ENCODE peak calls at places on chromosomes 13 and 19, in four cellular contexts. One of them, this sample, is unnamed.

GRCh38 chr13:75569576-75569975 is 20.0 kb downstream of the UCHL3 start:
- DNase-seq in HepG2: no peak
- DNase-seq in GM12878: no peak
- DNase-seq in K562: no peak
- DNase-seq in this sample: no peak

GRCh38 chr13:74575729-74576125 is 441.5 kb upstream of the KLF12 start:
- DNase-seq in GM12878: no peak
- DNase-seq in HepG2: no peak
- DNase-seq in K562: peak
- DNase-seq in this sample: peak

GRCh38 chr19:2027361-2027760 is 11.8 kb upstream of the BTBD2 start:
- DNase-seq in HepG2: no peak
- DNase-seq in K562: no peak
- DNase-seq in GM12878: no peak
- DNase-seq in this sample: no peak

GRCh38 chr13:30805603-30806011 is 70.3 kb downstream of the ALOX5AP start:
- DNase-seq in GM12878: no peak
- DNase-seq in HepG2: peak
- DNase-seq in K562: no peak
- DNase-seq in this sample: no peak

GRCh38 chr19:1122972-1123363 is 19.2 kb downstream of the GPX4 start:
- DNase-seq in K562: peak
- DNase-seq in GM12878: no peak
- DNase-seq in HepG2: peak
- DNase-seq in this sample: peak

GRCh38 chr19:11063434-11063833 is 25.8 kb upstream of the LDLR start:
- DNase-seq in GM12878: no peak
- DNase-seq in HepG2: no peak
- DNase-seq in K562: no peak
- DNase-seq in this sample: no peak

GRCh38 chr19:4704317-4704673 is 19.3 kb downstream of the DPP9 start:
- DNase-seq in GM12878: no peak
- DNase-seq in HepG2: no peak
- DNase-seq in K562: no peak
- DNase-seq in this sample: no peak

GRCh38 chr19:17406039-17406886 is 833 bp upstream of the BST2 start:
- DNase-seq in HepG2: no peak
- DNase-seq in GM12878: no peak
- DNase-seq in K562: peak
- DNase-seq in this sample: no peak

GRCh38 chr13:106104281-106104901 is 431.1 kb downstream of the EFNB2 start:
- DNase-seq in GM12878: no peak
- DNase-seq in K562: no peak
- DNase-seq in HepG2: no peak
- DNase-seq in this sample: no peak

GRCh38 chr19:35045667-35046300 is 4.3 kb downstream of the HPN start:
- DNase-seq in K562: peak
- DNase-seq in HepG2: no peak
- DNase-seq in GM12878: peak
- DNase-seq in this sample: peak

GRCh38 chr19:13808856-13809255 is 13.6 kb downstream of the ZSWIM4 start:
- DNase-seq in HepG2: no peak
- DNase-seq in K562: no peak
- DNase-seq in GM12878: no peak
- DNase-seq in this sample: no peak

GRCh38 chr13:60463787-60464186 is 66.8 kb downstream of the TDRD3 start:
- DNase-seq in GM12878: no peak
- DNase-seq in K562: no peak
- DNase-seq in HepG2: no peak
- DNase-seq in this sample: no peak

GRCh38 chr13:105846923-105847322 is 688.5 kb downstream of the EFNB2 start:
- DNase-seq in K562: no peak
- DNase-seq in HepG2: no peak
- DNase-seq in GM12878: no peak
- DNase-seq in this sample: no peak

GRCh38 chr13:92806215-92806614 is 420.4 kb upstream of the GPC6 start:
- DNase-seq in K562: no peak
- DNase-seq in GM12878: no peak
- DNase-seq in HepG2: no peak
- DNase-seq in this sample: no peak

GRCh38 chr19:46720516-46721239 is 3.8 kb upstream of the PRKD2 start:
- DNase-seq in HepG2: no peak
- DNase-seq in GM12878: no peak
- DNase-seq in K562: no peak
- DNase-seq in this sample: no peak

GRCh38 chr13:67299072-67299635 is 69.0 kb upstream of the PCDH9 start:
- DNase-seq in HepG2: no peak
- DNase-seq in K562: no peak
- DNase-seq in GM12878: no peak
- DNase-seq in this sample: no peak

GRCh38 chr19:16849168-16849567 is 20.0 kb downstream of the SIN3B start:
- DNase-seq in GM12878: no peak
- DNase-seq in HepG2: no peak
- DNase-seq in K562: no peak
- DNase-seq in this sample: no peak

GRCh38 chr13:73230714-73231113 is 171.9 kb downstream of the KLF5 start:
- DNase-seq in K562: no peak
- DNase-seq in HepG2: no peak
- DNase-seq in GM12878: no peak
- DNase-seq in this sample: no peak

GRCh38 chr13:30113531-30113930 is 193.8 kb downstream of the KATNAL1 start:
- DNase-seq in HepG2: no peak
- DNase-seq in GM12878: no peak
- DNase-seq in K562: no peak
- DNase-seq in this sample: no peak

GRCh38 chr13:24668955-24669354 is 11.3 kb upstream of the ATP12A start:
- DNase-seq in GM12878: no peak
- DNase-seq in K562: no peak
- DNase-seq in HepG2: no peak
- DNase-seq in this sample: no peak

GRCh38 chr19:4877753-4878490 is 10.5 kb upstream of the PLIN3 start:
- DNase-seq in GM12878: no peak
- DNase-seq in HepG2: no peak
- DNase-seq in K562: peak
- DNase-seq in this sample: no peak

GRCh38 chr13:35690546-35690945 is 214.1 kb upstream of the MAB21L1 start:
- DNase-seq in GM12878: no peak
- DNase-seq in K562: no peak
- DNase-seq in HepG2: no peak
- DNase-seq in this sample: no peak

GRCh38 chr19:51742736-51743288 is 8.9 kb downstream of the FPR1 start:
- DNase-seq in GM12878: no peak
- DNase-seq in HepG2: no peak
- DNase-seq in K562: no peak
- DNase-seq in this sample: no peak

GRCh38 chr13:108915634-108916497 is 286.5 kb downstream of the MYO16 start:
- DNase-seq in HepG2: peak
- DNase-seq in GM12878: peak
- DNase-seq in K562: peak
- DNase-seq in this sample: peak

GRCh38 chr13:25046985-25047660 is 48.8 kb upstream of the PABPC3 start:
- DNase-seq in GM12878: no peak
- DNase-seq in HepG2: no peak
- DNase-seq in K562: no peak
- DNase-seq in this sample: peak

GRCh38 chr13:36850790-36851438 is 31.9 kb downstream of the RFXAP start:
- DNase-seq in K562: no peak
- DNase-seq in GM12878: no peak
- DNase-seq in HepG2: peak
- DNase-seq in this sample: peak

GRCh38 chr13:114099191-114099590 is 33.2 kb downstream of the RASA3 start:
- DNase-seq in K562: peak
- DNase-seq in HepG2: peak
- DNase-seq in GM12878: no peak
- DNase-seq in this sample: peak

GRCh38 chr13:114119196-114119595 is 13.2 kb downstream of the RASA3 start:
- DNase-seq in HepG2: peak
- DNase-seq in GM12878: no peak
- DNase-seq in K562: no peak
- DNase-seq in this sample: peak

GRCh38 chr19:9796113-9796773 is 22.6 kb downstream of the FBXL12 start:
- DNase-seq in HepG2: peak
- DNase-seq in K562: peak
- DNase-seq in GM12878: peak
- DNase-seq in this sample: peak

GRCh38 chr19:38304866-38305429 is 897 bp downstream of the C19orf33 start:
- DNase-seq in GM12878: no peak
- DNase-seq in K562: peak
- DNase-seq in HepG2: peak
- DNase-seq in this sample: peak

GRCh38 chr13:34294483-34295129 is 476.7 kb downstream of the RFC3 start:
- DNase-seq in GM12878: no peak
- DNase-seq in HepG2: no peak
- DNase-seq in K562: no peak
- DNase-seq in this sample: no peak

GRCh38 chr19:40284501-40285352 is at the start of gene AKT2:
- DNase-seq in GM12878: peak
- DNase-seq in K562: peak
- DNase-seq in HepG2: no peak
- DNase-seq in this sample: peak
- TF ChIP-seq TCF7 in GM12878: no peak
- TF ChIP-seq TCF7 in K562: no peak
- TF ChIP-seq TCF7 in HepG2: no peak
- TF ChIP-seq TCF7 in this sample: no peak

DNA sequence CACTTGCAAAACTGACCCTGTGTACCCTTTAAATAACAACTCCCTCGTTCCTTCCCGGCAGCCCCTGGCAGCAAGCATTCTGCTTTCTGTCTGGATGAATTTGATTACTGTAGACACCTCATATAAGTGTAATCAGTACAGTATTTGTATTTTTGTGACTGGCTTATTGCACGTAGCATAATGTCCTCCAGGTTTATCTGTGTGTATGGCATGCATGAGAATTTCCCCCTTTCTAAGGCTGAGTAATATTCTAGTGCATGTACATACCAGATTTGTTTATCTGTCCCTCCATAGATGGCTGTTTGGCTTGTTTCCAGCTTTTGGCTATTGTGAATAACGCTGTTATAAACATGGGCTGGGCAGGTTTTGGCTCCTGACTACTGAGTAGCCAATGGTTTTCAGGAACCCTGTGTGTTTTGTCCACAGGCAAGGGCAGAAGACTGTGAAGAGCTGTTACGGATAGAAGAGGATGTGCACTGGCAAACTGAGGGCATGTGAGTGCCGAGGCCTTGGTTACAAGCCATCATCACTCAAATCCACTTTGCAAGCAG is 98.0 kb downstream of the ESD start:
- DNase-seq in GM12878: no peak
- DNase-seq in HepG2: no peak
- DNase-seq in K562: no peak
- DNase-seq in this sample: no peak
- TF ChIP-seq TCF7 in GM12878: no peak
- TF ChIP-seq TCF7 in HepG2: no peak
- TF ChIP-seq TCF7 in K562: no peak
- TF ChIP-seq TCF7 in this sample: no peak

GRCh38 chr13:98854448-98854847 is 102.0 kb upstream of the SLC15A1 start:
- DNase-seq in GM12878: no peak
- DNase-seq in K562: no peak
- DNase-seq in HepG2: no peak
- DNase-seq in this sample: no peak
- TF ChIP-seq TCF7 in GM12878: no peak
- TF ChIP-seq TCF7 in K562: no peak
- TF ChIP-seq TCF7 in HepG2: no peak
- TF ChIP-seq TCF7 in this sample: no peak

GRCh38 chr19:49739933-49740332 is 23.2 kb downstream of the TSKS start:
- DNase-seq in HepG2: no peak
- DNase-seq in K562: no peak
- DNase-seq in GM12878: no peak
- DNase-seq in this sample: no peak

GRCh38 chr19:49739098-49739497 is 24.0 kb downstream of the TSKS start:
- DNase-seq in HepG2: no peak
- DNase-seq in K562: no peak
- DNase-seq in GM12878: no peak
- DNase-seq in this sample: no peak

GRCh38 chr19:49738242-49738641 is 24.9 kb downstream of the TSKS start:
- DNase-seq in GM12878: no peak
- DNase-seq in HepG2: no peak
- DNase-seq in K562: no peak
- DNase-seq in this sample: no peak

GRCh38 chr19:49744946-49745381 is 18.1 kb downstream of the TSKS start:
- DNase-seq in HepG2: no peak
- DNase-seq in GM12878: no peak
- DNase-seq in K562: no peak
- DNase-seq in this sample: peak

DNA sequence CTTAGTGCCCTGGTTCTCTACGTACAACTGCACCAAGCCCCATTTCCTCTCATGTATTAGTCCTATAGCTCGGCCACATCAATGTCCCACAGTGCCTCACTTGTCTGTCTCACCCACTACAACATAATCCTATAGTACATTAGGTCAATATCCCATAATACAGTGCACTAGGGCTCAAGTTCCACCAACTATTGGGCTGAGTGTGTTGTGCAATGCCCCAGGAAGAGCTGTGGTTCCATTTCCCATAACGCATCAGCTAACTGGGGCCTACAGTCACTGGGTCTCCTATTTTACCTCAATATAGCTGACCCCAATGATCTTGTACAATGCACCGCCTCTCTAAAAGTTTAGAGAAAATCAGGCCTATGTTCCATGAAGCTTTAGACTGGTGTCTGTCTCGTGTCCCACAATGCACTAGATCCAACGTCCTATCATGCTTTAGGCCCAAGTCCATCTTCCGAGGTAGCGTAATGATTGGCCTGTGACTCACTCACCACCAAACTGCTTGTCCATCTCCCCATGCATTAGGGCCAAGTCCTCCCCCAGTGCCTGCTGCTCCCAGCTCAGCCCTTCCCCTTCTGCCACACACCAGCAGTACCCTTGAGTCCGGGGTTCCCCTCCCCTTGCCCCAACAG is 21.8 kb downstream of the TSKS start:
- DNase-seq in HepG2: peak
- DNase-seq in K562: peak
- DNase-seq in GM12878: no peak
- DNase-seq in this sample: no peak
- TF ChIP-seq TCF7 in HepG2: no peak
- TF ChIP-seq TCF7 in K562: no peak
- TF ChIP-seq TCF7 in GM12878: no peak
- TF ChIP-seq TCF7 in this sample: no peak

DNA sequence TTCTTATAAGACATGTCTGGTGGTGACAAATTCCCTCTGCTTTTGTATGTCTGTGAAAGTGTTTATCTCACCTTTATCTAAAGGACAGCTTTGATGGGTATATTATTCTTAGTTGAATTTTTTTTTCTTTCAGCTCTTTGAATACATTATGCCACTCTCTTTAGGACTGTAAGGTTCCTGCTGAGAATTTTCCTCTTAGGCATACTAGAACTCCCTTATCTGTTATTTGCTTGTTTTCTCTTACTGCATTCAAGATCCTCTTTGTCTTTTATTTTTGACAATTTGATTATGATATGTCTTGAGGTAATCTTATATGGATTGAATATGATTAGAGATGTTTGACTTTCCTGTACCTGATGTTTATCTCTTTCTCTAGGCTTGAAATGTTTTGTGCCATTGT is 1328.4 kb downstream of the PCDH9 start:
- DNase-seq in K562: no peak
- DNase-seq in HepG2: no peak
- DNase-seq in GM12878: no peak
- DNase-seq in this sample: no peak
- TF ChIP-seq TCF7 in K562: no peak
- TF ChIP-seq TCF7 in HepG2: no peak
- TF ChIP-seq TCF7 in GM12878: no peak
- TF ChIP-seq TCF7 in this sample: no peak

GRCh38 chr19:42074513-42075363 is 1.2 kb upstream of the ZNF574 start:
- DNase-seq in K562: peak
- DNase-seq in HepG2: no peak
- DNase-seq in GM12878: no peak
- DNase-seq in this sample: no peak
- TF ChIP-seq TCF7 in K562: no peak
- TF ChIP-seq TCF7 in HepG2: no peak
- TF ChIP-seq TCF7 in GM12878: no peak
- TF ChIP-seq TCF7 in this sample: no peak